ENCODE peak calls at places on chromosomes 2 and 18, in eight cellular contexts. Z is PC-3, G is tibial artery, A is fibroblast of pulmonary artery, X is RWPE2, R is GM12864, N is choroid plexus epithelial cell, W is astrocyte of the spinal cord. E is an unnamed sample.

GRCh38 chr18:37242091-37242490 is 323.5 kb downstream of the CELF4 start:
- DNase-seq in Z (no peak), G (no peak), A (no peak), X (no peak), R (no peak), N (no peak), W (no peak), E (no peak)

GRCh38 chr2:96103906-96104861 is 12.2 kb downstream of the ADRA2B start:
- DNase-seq in Z (no peak), G (peak), A (no peak), X (no peak), R (no peak), N (no peak), W (no peak), E (no peak)

GRCh38 chr18:42640160-42640559 is 475.3 kb downstream of the RIT2 start:
- DNase-seq in Z (no peak), G (no peak), A (no peak), X (no peak), R (no peak), N (no peak), W (peak), E (no peak)

GRCh38 chr2:392921-393270 is 105.0 kb upstream of the ALKAL2 start:
- DNase-seq in Z (no peak), G (no peak), A (no peak), X (no peak), R (no peak), N (no peak), W (no peak), E (no peak)

GRCh38 chr2:51065276-51065675 is 33.3 kb upstream of the NRXN1 start:
- DNase-seq in Z (peak), G (no peak), A (no peak), X (no peak), R (no peak), N (peak), W (no peak), E (no peak)

GRCh38 chr2:134491796-134492441 is 226.9 kb downstream of the TMEM163 start:
- DNase-seq in Z (peak), G (no peak), A (no peak), X (no peak), R (no peak), N (no peak), W (no peak), E (no peak)

GRCh38 chr2:226705133-226705886 is 94.3 kb downstream of the IRS1 start:
- DNase-seq in Z (no peak), G (no peak), A (no peak), X (no peak), R (no peak), N (no peak), W (no peak), E (no peak)

GRCh38 chr2:191180712-191181111 is 29.9 kb upstream of the STAT4 start:
- DNase-seq in Z (peak), G (peak), A (peak), X (no peak), R (no peak), N (no peak), W (peak), E (peak)

GRCh38 chr2:85733121-85733960 is 20.4 kb upstream of the ATOH8 start:
- DNase-seq in Z (no peak), G (no peak), A (no peak), X (no peak), R (no peak), N (no peak), W (no peak), E (peak)

GRCh38 chr2:74181739-74182138 is 3.1 kb upstream of the MOB1A start:
- DNase-seq in Z (no peak), G (peak), A (no peak), X (no peak), R (peak), N (no peak), W (no peak), E (peak)

GRCh38 chr2:33111002-33111446 is 164.3 kb downstream of the LTBP1 start:
- DNase-seq in Z (peak), G (no peak), A (peak), X (no peak), R (no peak), N (peak), W (peak), E (peak)

GRCh38 chr2:172484253-172484652 is 56.9 kb downstream of the ITGA6 start:
- DNase-seq in Z (peak), G (no peak), A (peak), X (no peak), R (no peak), N (peak), W (peak), E (peak)

GRCh38 chr2:225004531-225004930 is 37.7 kb downstream of the DOCK10 start:
- DNase-seq in Z (peak), G (no peak), A (peak), X (no peak), R (no peak), N (peak), W (peak), E (no peak)

GRCh38 chr2:197278804-197279763 is 31.5 kb downstream of the ANKRD44 start:
- DNase-seq in Z (no peak), G (no peak), A (no peak), X (no peak), R (no peak), N (peak), W (no peak), E (no peak)

GRCh38 chr2:207632575-207633492 is 7.6 kb upstream of the METTL21A start:
- DNase-seq in Z (peak), G (no peak), A (peak), X (no peak), R (no peak), N (peak), W (no peak), E (peak)

GRCh38 chr18:38369772-38370690 is 804.4 kb upstream of the CELF4 start:
- DNase-seq in Z (no peak), G (no peak), A (no peak), X (no peak), R (no peak), N (no peak), W (peak), E (peak)

GRCh38 chr2:119024568-119024967 is 82.6 kb downstream of the MARCO start:
- DNase-seq in Z (no peak), G (no peak), A (no peak), X (no peak), R (no peak), N (no peak), W (no peak), E (no peak)

GRCh38 chr18:42798606-42799005 is 316.9 kb downstream of the RIT2 start:
- DNase-seq in Z (no peak), G (no peak), A (no peak), X (no peak), R (no peak), N (no peak), W (no peak), E (no peak)

GRCh38 chr2:84223191-84223590 is 235.9 kb downstream of the SUCLG1 start:
- DNase-seq in Z (peak), G (no peak), A (peak), X (no peak), R (no peak), N (peak), W (peak), E (no peak)

GRCh38 chr2:153487993-153488562 is 9.5 kb upstream of the RPRM start:
- DNase-seq in Z (no peak), G (no peak), A (no peak), X (no peak), R (no peak), N (no peak), W (no peak), E (no peak)

GRCh38 chr2:226893206-226893605 is 57.4 kb downstream of the RHBDD1 start:
- DNase-seq in Z (no peak), G (no peak), A (no peak), X (no peak), R (no peak), N (peak), W (no peak), E (peak)

GRCh38 chr2:54660752-54661151 is 62.7 kb upstream of the EML6 start:
- DNase-seq in Z (no peak), G (no peak), A (no peak), X (no peak), R (no peak), N (no peak), W (no peak), E (no peak)

GRCh38 chr2:179612591-179613298 is 248.7 kb downstream of the ZNF385B start:
- DNase-seq in Z (no peak), G (no peak), A (no peak), X (no peak), R (no peak), N (no peak), W (peak), E (no peak)

GRCh38 chr2:195612515-195613495 is 44.2 kb upstream of the SLC39A10 start:
- DNase-seq in Z (peak), G (no peak), A (peak), X (no peak), R (no peak), N (peak), W (peak), E (peak)

GRCh38 chr18:76212958-76213357 is 282.1 kb downstream of the ZNF516 start:
- DNase-seq in Z (no peak), G (no peak), A (no peak), X (no peak), R (no peak), N (no peak), W (no peak), E (no peak)

GRCh38 chr18:58682429-58683069 is 11.3 kb downstream of the MALT1 start:
- DNase-seq in Z (peak), G (peak), A (peak), X (no peak), R (no peak), N (peak), W (peak), E (peak)

GRCh38 chr2:28695245-28695647 is 56.4 kb upstream of the PPP1CB start:
- DNase-seq in Z (no peak), G (no peak), A (no peak), X (no peak), R (no peak), N (no peak), W (no peak), E (no peak)

GRCh38 chr2:99940963-99941362 is 201.4 kb downstream of the AFF3 start:
- DNase-seq in Z (no peak), G (no peak), A (peak), X (no peak), R (no peak), N (peak), W (peak), E (no peak)

GRCh38 chr2:47073641-47074040 is 81.5 kb downstream of the STPG4 start:
- DNase-seq in Z (no peak), G (no peak), A (no peak), X (no peak), R (no peak), N (no peak), W (no peak), E (no peak)

GRCh38 chr2:108634591-108635160 is 84.6 kb upstream of the RANBP2 start:
- DNase-seq in Z (no peak), G (no peak), A (no peak), X (no peak), R (no peak), N (no peak), W (no peak), E (no peak)

GRCh38 chr2:57685047-57685446 is 361.6 kb upstream of the VRK2 start:
- DNase-seq in Z (no peak), G (no peak), A (no peak), X (no peak), R (no peak), N (no peak), W (no peak), E (no peak)

GRCh38 chr2:128425216-128425615 is 106.5 kb upstream of the HS6ST1 start:
- DNase-seq in Z (no peak), G (no peak), A (no peak), X (no peak), R (no peak), N (no peak), W (no peak), E (no peak)

GRCh38 chr2:10139536-10139935 is 17.0 kb downstream of the RRM2 start:
- DNase-seq in Z (no peak), G (no peak), A (no peak), X (no peak), R (no peak), N (no peak), W (no peak), E (no peak)

GRCh38 chr2:10144771-10145518 is 22.4 kb downstream of the RRM2 start:
- DNase-seq in Z (no peak), G (no peak), A (no peak), X (peak), R (no peak), N (no peak), W (no peak), E (no peak)

GRCh38 chr2:10140841-10141610 is 18.5 kb downstream of the RRM2 start:
- DNase-seq in Z (no peak), G (no peak), A (no peak), X (peak), R (no peak), N (no peak), W (no peak), E (no peak)

GRCh38 chr2:10141736-10142639 is 19.4 kb downstream of the RRM2 start:
- DNase-seq in Z (peak), G (no peak), A (no peak), X (peak), R (no peak), N (peak), W (no peak), E (no peak)

GRCh38 chr2:10142640-10142965 is 20.1 kb downstream of the RRM2 start:
- DNase-seq in Z (no peak), G (no peak), A (no peak), X (no peak), R (no peak), N (no peak), W (no peak), E (no peak)
- TF ChIP-seq CTCF in Z (peak), G (no peak), A (no peak), X (peak), R (no peak), N (no peak), W (no peak), E (no peak)

DNA sequence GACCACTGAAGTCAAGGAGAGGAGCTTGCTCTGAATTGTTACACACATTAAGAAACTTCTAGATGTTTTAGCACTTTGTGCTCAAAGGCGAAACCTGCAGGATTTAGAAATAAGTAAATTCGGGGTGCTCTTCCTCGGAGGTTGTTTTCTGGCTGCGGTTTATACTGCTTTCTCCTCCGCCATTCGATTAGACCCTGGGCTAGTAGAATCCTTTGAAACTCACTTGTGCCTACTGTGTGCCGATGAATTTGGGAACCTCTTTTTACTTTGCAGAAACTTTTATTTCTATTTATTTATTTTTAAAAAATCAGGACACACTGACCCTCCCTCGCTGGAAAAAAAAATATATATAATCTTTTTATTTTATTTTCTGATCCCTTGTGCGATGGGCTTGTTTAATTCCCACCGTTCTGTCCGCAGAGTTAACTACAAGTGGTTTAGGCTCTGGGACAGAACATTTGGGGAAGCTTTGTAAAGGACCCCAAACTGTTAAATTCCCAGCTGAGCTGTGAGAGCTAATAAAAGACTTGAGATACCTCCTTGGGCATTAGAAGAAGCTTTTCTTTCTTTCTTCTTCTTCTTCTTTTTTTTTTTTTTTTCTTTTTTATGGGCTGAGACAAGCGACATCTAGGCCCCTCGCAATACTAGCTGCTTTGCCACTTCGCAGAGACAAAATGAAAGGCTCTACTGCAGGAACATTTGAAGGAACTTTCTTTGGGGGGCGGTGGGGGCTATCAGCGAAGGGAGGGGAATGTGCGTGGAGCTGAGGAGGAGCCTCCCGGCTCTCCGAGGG is 3.8 kb downstream of the MEIS1 start:
- DNase-seq in Z (no peak), G (no peak), A (no peak), X (no peak), R (no peak), N (no peak), W (peak), E (no peak)
- H3K4me3 ChIP-seq in Z (no peak), G (peak), A (peak), X (peak), R (no peak), N (peak), W (peak), E (peak)

GRCh38 chr18:60069145-60069544 is 169.3 kb downstream of the PMAIP1 start:
- DNase-seq in Z (peak), G (no peak), A (no peak), X (no peak), R (no peak), N (no peak), W (no peak), E (no peak)
- TF ChIP-seq CTCF in Z (peak), G (no peak), A (peak), X (peak), R (no peak), N (peak), W (peak), E (no peak)

GRCh38 chr2:8482432-8482831 is 199.4 kb upstream of the ID2 start:
- DNase-seq in Z (no peak), G (no peak), A (no peak), X (no peak), R (no peak), N (no peak), W (no peak), E (no peak)
- H3K4me3 ChIP-seq in Z (no peak), G (no peak), A (no peak), X (no peak), R (no peak), N (no peak), W (no peak), E (no peak)

DNA sequence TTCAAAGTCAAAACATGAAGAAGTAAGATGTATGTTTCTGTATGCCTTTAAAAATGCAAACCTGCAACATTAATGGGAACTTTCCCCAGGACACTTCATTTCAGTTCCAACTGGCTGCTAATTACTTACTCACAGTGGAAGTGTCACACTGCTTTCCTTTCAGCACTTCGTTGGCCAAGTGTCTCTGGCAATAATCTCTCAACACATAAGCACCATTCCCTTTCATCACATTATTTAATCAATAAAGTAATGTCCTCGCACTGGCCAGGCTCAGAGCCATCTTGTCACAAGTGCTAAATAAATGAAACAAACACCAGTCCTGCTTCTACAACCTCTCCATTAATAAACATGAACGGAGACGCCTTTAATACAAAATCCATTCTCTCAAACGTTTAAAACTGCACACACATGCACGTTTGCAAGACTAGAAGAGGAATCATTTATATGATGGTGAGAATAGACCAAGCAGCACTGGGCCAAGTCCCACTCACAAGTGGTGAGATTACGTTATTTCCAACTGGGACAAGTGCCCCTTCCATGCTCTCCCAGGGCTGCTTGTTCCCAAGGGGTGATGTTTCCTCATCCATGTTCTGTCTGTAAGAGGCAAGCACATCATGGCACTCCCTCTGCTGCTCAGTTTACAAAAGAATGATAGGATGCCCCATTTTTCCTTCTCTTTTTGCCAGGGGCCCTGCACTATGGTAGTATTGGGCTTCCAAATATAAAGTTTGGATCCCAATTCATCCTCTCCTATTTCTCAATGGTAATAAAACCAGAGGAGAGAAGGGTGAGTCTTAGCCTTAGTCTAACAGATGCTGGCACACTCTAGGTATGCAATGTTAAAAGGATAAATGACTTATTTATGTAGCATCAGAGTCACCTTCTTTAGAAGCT is 56.8 kb upstream of the ETAA1 start:
- DNase-seq in Z (no peak), G (no peak), A (no peak), X (no peak), R (no peak), N (no peak), W (no peak), E (no peak)
- TF ChIP-seq CTCF in Z (no peak), G (no peak), A (no peak), X (no peak), R (no peak), N (no peak), W (no peak), E (no peak)

DNA sequence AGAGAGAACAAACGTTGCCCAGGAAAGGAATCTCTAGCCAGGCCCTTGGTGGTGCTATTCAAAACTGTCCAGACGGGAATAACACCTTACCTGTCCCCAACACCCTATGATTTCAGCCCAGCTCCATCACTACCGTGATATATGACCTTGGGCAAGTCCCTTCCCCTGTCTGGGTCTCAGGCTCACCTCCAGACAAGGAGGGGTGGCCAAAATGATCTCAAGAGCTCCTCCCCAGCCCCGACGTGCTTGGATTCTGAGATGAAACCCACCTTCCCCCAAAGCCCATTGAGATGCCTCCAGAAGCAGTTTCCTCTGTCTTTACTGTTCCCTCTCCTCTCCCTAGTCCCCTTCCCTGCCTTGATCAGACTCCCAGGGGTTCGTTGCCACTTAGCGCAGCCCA is 1.5 kb downstream of the KCNK3 start:
- DNase-seq in Z (no peak), G (no peak), A (no peak), X (no peak), R (no peak), N (no peak), W (no peak), E (no peak)
- H3K4me3 ChIP-seq in Z (no peak), G (peak), A (no peak), X (no peak), R (no peak), N (no peak), W (no peak), E (no peak)

DNA sequence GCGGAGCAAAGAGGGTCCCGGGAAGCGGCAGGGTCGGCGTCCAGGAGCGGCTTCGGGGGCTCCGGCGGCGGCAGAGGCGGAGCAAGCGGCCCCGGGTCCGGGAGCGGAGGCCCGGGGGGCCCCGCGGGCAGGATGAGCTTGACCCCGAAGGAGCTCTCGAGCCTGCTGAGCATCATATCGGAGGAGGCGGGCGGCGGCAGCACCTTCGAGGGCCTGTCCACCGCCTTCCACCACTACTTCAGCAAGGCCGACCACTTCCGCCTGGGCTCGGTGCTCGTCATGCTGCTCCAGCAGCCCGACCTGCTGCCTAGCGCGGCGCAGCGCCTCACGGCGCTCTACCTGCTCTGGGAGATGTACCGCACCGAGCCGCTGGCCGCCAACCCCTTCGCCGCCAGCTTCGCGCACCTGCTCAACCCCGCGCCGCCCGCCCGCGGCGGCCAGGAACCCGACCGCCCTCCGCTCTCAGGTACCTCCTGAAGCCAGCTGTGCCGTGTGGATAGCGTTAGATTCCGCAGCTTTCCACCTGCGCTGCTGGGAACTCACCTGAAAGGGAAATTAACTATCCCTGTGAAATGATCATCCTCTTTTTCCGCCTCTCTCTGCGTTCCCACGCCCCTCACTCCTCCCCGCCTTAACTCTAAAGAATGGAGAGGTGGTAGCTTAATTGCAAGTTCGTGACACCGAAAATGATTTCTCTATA is 477 bp downstream of the CNOT11 start:
- DNase-seq in Z (peak), G (peak), A (peak), X (peak), R (no peak), N (peak), W (peak), E (peak)
- TF ChIP-seq CTCF in Z (no peak), G (no peak), A (no peak), X (no peak), R (no peak), N (no peak), W (no peak), E (no peak)